ENCODE peak calls at places on chromosomes 12 and 14, in six cellular contexts. W is upper lobe of left lung, T is ovary, O is A549, G is spleen, Z is Peyer's patch. N is an unnamed sample.

GRCh38 chr12:24903305-24904088 is 45.4 kb downstream of the BCAT1 start:
- DNase-seq in T (no peak), W (no peak), Z (no peak), G (no peak), O (no peak), N (no peak)

GRCh38 chr12:70842136-70842535 is 78.4 kb downstream of the PTPRR start:
- DNase-seq in T (no peak), Z (no peak), O (no peak), G (no peak), W (no peak), N (no peak)

GRCh38 chr14:94738786-94739185 is 31.1 kb downstream of the GSC start:
- DNase-seq in Z (no peak), T (no peak), G (no peak), W (no peak), O (no peak), N (no peak)

GRCh38 chr12:45415393-45415817 is 199.5 kb downstream of the ANO6 start:
- DNase-seq in O (peak), T (no peak), W (no peak), G (no peak), Z (no peak), N (no peak)

GRCh38 chr12:124919646-124920352 is 5.3 kb upstream of the UBC start:
- DNase-seq in O (peak), Z (peak), T (peak), W (no peak), G (peak), N (no peak)

GRCh38 chr12:103771466-103771865 is 69.6 kb downstream of the NT5DC3 start:
- DNase-seq in G (no peak), T (peak), W (no peak), O (peak), Z (no peak), N (peak)

GRCh38 chr12:87827638-87828264 is 201.4 kb downstream of the C12orf50 start:
- DNase-seq in W (no peak), O (peak), T (no peak), G (no peak), Z (no peak), N (no peak)

GRCh38 chr12:79441534-79441933 is 249.2 kb downstream of the PAWR start:
- DNase-seq in O (no peak), W (no peak), G (no peak), T (no peak), Z (no peak), N (no peak)

GRCh38 chr12:50297996-50298395 is 14.7 kb upstream of the LIMA1 start:
- DNase-seq in Z (no peak), G (no peak), T (no peak), O (no peak), W (no peak), N (no peak)

GRCh38 chr14:63604626-63605025 is 37.0 kb downstream of the WDR89 start:
- DNase-seq in T (no peak), G (no peak), O (no peak), W (no peak), Z (no peak), N (no peak)

GRCh38 chr12:99918003-99918402 is 66.7 kb downstream of the ANKS1B start:
- DNase-seq in G (no peak), O (no peak), Z (no peak), W (no peak), T (no peak), N (no peak)

GRCh38 chr12:105622846-105623245 is 292.4 kb downstream of the C12orf75 start:
- DNase-seq in T (no peak), O (no peak), Z (no peak), W (no peak), G (no peak), N (no peak)

GRCh38 chr12:112450725-112451124 is 32.0 kb downstream of the PTPN11 start:
- DNase-seq in Z (no peak), O (no peak), T (no peak), G (no peak), W (no peak), N (no peak)

GRCh38 chr14:68094158-68094557 is 274.6 kb downstream of the RAD51B start:
- DNase-seq in Z (no peak), T (no peak), O (no peak), G (no peak), W (no peak), N (no peak)

GRCh38 chr12:52364061-52364460 is 3.2 kb downstream of the KRT85 start:
- DNase-seq in G (no peak), Z (no peak), W (no peak), T (no peak), O (no peak), N (no peak)

GRCh38 chr14:70303528-70304293 is 55.8 kb downstream of the COX16 start:
- DNase-seq in G (no peak), W (no peak), O (no peak), T (no peak), Z (no peak), N (no peak)

GRCh38 chr14:87745507-87746118 is 247.4 kb downstream of the GALC start:
- DNase-seq in W (no peak), T (no peak), O (peak), G (no peak), Z (no peak), N (peak)

GRCh38 chr12:127928615-127929014 is 338.4 kb upstream of the TMEM132C start:
- DNase-seq in G (no peak), W (no peak), O (no peak), T (no peak), Z (no peak), N (no peak)

GRCh38 chr14:102873546-102874061 is 48.9 kb upstream of the AMN start:
- DNase-seq in T (no peak), W (no peak), O (peak), Z (no peak), G (no peak), N (no peak)

GRCh38 chr14:66009104-66009503 is 477.1 kb upstream of the CCDC196 start:
- DNase-seq in T (no peak), W (no peak), Z (no peak), O (peak), G (no peak), N (no peak)

GRCh38 chr12:131832393-131833231 is 4.4 kb downstream of the MMP17 start:
- DNase-seq in T (peak), O (peak), Z (no peak), G (no peak), W (peak), N (no peak)

GRCh38 chr14:29390046-29390841 is 537.4 kb downstream of the PRKD1 start:
- DNase-seq in W (no peak), O (no peak), Z (no peak), G (no peak), T (no peak), N (no peak)

GRCh38 chr14:95500201-95500681 is 16.2 kb downstream of the SYNE3 start:
- DNase-seq in O (no peak), W (peak), T (no peak), Z (no peak), G (peak), N (peak)

GRCh38 chr12:55739025-55739378 is 3.9 kb upstream of the GDF11 start:
- DNase-seq in T (no peak), W (no peak), G (no peak), O (no peak), Z (no peak), N (no peak)

GRCh38 chr12:55736780-55737580 is 5.9 kb upstream of the GDF11 start:
- DNase-seq in W (no peak), G (peak), Z (peak), T (no peak), O (peak), N (peak)

GRCh38 chr12:55737581-55738112 is 5.3 kb upstream of the GDF11 start:
- DNase-seq in G (no peak), Z (no peak), O (no peak), W (no peak), T (no peak), N (no peak)

GRCh38 chr12:55736076-55736475 is 6.8 kb upstream of the GDF11 start:
- DNase-seq in Z (no peak), T (no peak), W (no peak), O (no peak), G (no peak), N (no peak)

GRCh38 chr12:55738113-55739024 is 4.6 kb upstream of the GDF11 start:
- DNase-seq in T (peak), G (peak), Z (peak), W (no peak), O (peak), N (peak)
- TF ChIP-seq POLR2A in T (peak), G (no peak), Z (no peak), W (no peak), O (no peak), N (peak)

DNA sequence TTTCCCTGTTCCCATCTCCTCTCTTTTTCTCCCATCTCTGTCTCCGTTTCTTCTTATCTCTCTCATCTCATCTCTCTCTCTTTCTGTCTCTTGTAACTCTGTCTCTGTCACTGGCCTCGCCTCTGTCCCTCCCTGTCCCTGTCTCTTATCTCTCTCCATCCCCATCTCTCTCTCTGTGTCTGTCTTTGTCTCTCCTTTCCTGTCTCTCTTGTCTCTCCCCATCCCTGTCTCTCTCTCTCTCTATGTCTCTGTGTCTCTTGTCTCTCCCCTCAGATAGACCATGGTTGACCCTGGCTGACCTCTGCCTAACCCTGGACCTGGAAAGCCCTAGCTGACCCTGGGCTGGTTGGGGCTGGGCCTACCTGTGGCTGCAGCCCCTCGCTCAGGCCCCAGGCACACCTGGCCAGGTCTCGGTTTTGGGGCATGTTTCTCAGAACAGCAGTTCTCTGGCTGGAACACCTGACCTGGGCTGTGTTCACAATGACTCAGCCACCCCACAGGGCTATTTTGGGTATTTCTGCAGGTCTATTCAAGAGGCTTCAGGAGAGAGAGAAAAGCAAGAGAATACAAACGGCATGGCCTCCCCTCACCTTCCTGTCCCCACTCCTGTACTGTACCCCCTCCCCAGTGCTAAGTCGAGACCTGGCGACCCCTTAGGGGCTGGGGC is 174.4 kb downstream of the TMEM121 start:
- DNase-seq in G (peak), Z (peak), W (no peak), T (no peak), O (no peak), N (no peak)
- TF ChIP-seq POLR2A in G (no peak), Z (no peak), W (no peak), T (no peak), O (no peak), N (no peak)

GRCh38 chr12:12719496-12719895 is 2.3 kb downstream of the CDKN1B start:
- DNase-seq in T (no peak), W (no peak), O (peak), Z (no peak), G (no peak), N (no peak)
- TF ChIP-seq POLR2A in T (no peak), W (no peak), O (no peak), Z (peak), G (peak), N (no peak)

GRCh38 chr12:12818693-12819092 is 5.5 kb downstream of the DDX47 start:
- DNase-seq in O (no peak), W (no peak), G (no peak), Z (no peak), T (no peak), N (no peak)

GRCh38 chr12:12817611-12818010 is 4.5 kb downstream of the DDX47 start:
- DNase-seq in Z (no peak), W (no peak), O (no peak), G (no peak), T (no peak), N (no peak)

GRCh38 chr12:12819752-12820311 is 6.7 kb downstream of the DDX47 start:
- DNase-seq in W (no peak), T (no peak), O (peak), G (no peak), Z (no peak), N (no peak)

GRCh38 chr12:12821975-12822374 is 8.8 kb downstream of the DDX47 start:
- DNase-seq in T (no peak), W (no peak), O (no peak), Z (no peak), G (no peak), N (no peak)

GRCh38 chr12:12819221-12819620 is 6.1 kb downstream of the DDX47 start:
- DNase-seq in T (no peak), W (no peak), Z (no peak), O (no peak), G (no peak), N (no peak)
- TF ChIP-seq POLR2A in T (no peak), W (no peak), Z (no peak), O (no peak), G (no peak), N (no peak)

GRCh38 chr14:69289811-69290520 is 30.0 kb downstream of the GALNT16 start:
- DNase-seq in T (no peak), Z (no peak), G (no peak), O (no peak), W (no peak), N (peak)

GRCh38 chr14:69288001-69288771 is 28.2 kb downstream of the GALNT16 start:
- DNase-seq in W (no peak), G (no peak), Z (no peak), O (peak), T (peak), N (peak)

GRCh38 chr14:69291396-69291795 is 31.4 kb downstream of the GALNT16 start:
- DNase-seq in W (no peak), Z (no peak), G (no peak), O (no peak), T (no peak), N (no peak)

GRCh38 chr14:69287096-69287991 is 27.4 kb downstream of the GALNT16 start:
- DNase-seq in O (peak), W (no peak), G (no peak), Z (no peak), T (no peak), N (no peak)

DNA sequence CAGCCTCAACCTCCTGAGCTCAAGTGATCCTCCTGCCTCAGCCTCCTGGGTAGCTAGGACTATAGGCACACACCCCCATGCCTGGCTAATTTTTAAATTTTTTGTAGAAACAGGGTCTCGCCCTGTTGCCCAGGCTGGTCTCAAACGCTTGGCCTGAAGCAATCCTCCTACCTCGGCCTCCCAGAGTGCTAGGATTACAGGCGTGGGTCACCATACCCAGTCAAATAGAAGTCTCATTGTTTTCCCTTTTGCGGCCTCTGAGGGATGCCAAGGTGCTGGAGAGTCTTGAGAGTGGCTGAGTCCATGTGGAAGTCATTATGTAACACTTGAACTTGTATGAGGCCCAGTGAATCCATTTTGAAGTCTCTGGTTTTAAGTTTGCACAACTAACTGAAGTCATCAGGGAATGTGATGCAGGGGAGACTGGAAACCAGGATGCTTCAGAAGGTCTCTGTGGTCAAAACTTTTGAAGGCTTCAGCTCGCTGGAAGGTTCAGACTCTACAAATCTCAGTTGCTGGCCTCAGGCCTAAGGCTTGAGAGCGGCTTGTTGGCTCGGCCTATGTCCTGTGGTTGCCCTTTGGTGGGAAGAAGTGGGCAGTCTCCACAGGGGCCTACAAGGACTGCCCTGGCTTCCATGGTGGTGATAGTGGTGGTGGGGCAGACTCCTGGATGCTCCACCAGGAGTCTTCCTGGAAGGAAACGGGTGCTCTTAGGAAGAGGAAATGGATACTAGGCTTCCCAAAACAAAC is 29.2 kb downstream of the GALNT16 start:
- DNase-seq in Z (no peak), G (no peak), T (no peak), W (no peak), O (no peak), N (no peak)
- TF ChIP-seq POLR2A in Z (no peak), G (no peak), T (no peak), W (no peak), O (no peak), N (no peak)

DNA sequence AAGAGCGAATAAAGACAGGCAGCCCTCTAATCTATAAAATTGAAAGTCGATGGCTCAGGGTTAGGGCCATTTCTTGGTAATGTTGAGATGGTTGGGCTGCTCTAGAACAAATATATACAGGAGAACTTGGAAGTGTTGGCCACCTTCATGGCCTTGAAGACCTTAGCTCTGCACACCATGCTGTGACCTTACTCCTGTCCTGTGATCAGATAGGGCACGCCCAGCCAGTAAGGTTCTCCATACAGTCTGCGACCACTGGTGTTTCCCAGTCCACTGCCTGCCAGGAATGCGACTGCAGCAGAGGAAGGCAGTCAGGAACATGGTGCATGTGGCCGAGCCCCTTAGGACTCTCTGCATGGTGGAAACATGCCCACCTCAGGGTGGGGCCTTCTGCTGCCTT is 73.2 kb upstream of the PSMA6 start:
- DNase-seq in G (no peak), T (no peak), O (no peak), W (no peak), Z (no peak), N (no peak)
- TF ChIP-seq POLR2A in G (no peak), T (no peak), O (no peak), W (no peak), Z (no peak), N (no peak)

GRCh38 chr12:93677195-93678064 is at the start of gene CRADD:
- DNase-seq in W (peak), O (peak), T (peak), G (peak), Z (peak), N (peak)
- TF ChIP-seq POLR2A in W (peak), O (peak), T (peak), G (peak), Z (peak), N (peak)

N was measured in body of pancreas.